ENCODE peak calls at places on chromosomes 6 and 20, in five cellular contexts. B is HFF-Myc; M is vagina; Q is CD8-positive, alpha-beta T cell; U is GM06990. O is an unnamed sample.

GRCh38 chr6:134707342-134707982 is 242.4 kb downstream of the ALDH8A1 start:
- DNase-seq in U (no peak), Q (no peak), M (no peak), B (peak; percentile 50), O (peak; percentile 88)

GRCh38 chr6:100512203-100512862 is 47.6 kb upstream of the SIM1 start:
- DNase-seq in M (no peak), B (peak; percentile 2), Q (no peak), U (no peak), O (peak; percentile 76)

GRCh38 chr6:146785001-146785585 is 186.3 kb downstream of the ADGB start:
- DNase-seq in M (no peak), U (no peak), B (peak; percentile 32), Q (peak; percentile 14), O (peak; percentile 63)

GRCh38 chr6:161301338-161301737 is 27.5 kb upstream of the AGPAT4 start:
- DNase-seq in U (no peak), B (peak; percentile 5), Q (no peak), M (no peak), O (peak; percentile 74)

GRCh38 chr6:104705095-104705707 is 154.5 kb downstream of the HACE1 start:
- DNase-seq in Q (peak; percentile 8), U (no peak), M (no peak), B (peak; percentile 17), O (peak; percentile 89)

GRCh38 chr6:34709386-34709785 is 12.8 kb upstream of the ILRUN start:
- DNase-seq in U (no peak), Q (no peak), M (no peak), B (no peak), O (peak; percentile 62)

GRCh38 chr6:221531-222349 is 70.5 kb upstream of the DUSP22 start:
- DNase-seq in B (no peak), Q (no peak), U (peak; percentile 68), M (no peak), O (peak; percentile 12)

GRCh38 chr6:54702772-54703171 is 143.8 kb upstream of the FAM83B start:
- DNase-seq in Q (no peak), M (no peak), B (no peak), U (no peak), O (no peak)

GRCh38 chr6:8027965-8028651 is 36.1 kb downstream of the BLOC1S5 start:
- DNase-seq in M (no peak), B (no peak), U (no peak), Q (no peak), O (peak; percentile 47)

GRCh38 chr20:2756056-2756611 is 44.3 kb downstream of the CPXM1 start:
- DNase-seq in U (no peak), Q (no peak), M (peak; percentile 89), B (no peak), O (peak; percentile 69)

GRCh38 chr20:12965880-12966270 is 42.9 kb upstream of the SPTLC3 start:
- DNase-seq in Q (no peak), B (no peak), M (no peak), U (no peak), O (no peak)

GRCh38 chr20:58875111-58875510 is 22.6 kb downstream of the GNAS start:
- DNase-seq in M (peak; percentile 6), B (no peak), U (no peak), Q (no peak), O (no peak)

GRCh38 chr6:55016261-55016660 is 158.1 kb upstream of the HCRTR2 start:
- DNase-seq in Q (no peak), U (no peak), M (no peak), B (no peak), O (no peak)

GRCh38 chr6:137241481-137242011 is 22.4 kb upstream of the IFNGR1 start:
- DNase-seq in B (no peak), M (no peak), Q (no peak), U (no peak), O (peak; percentile 86)

GRCh38 chr20:23095504-23095903 is 9.4 kb upstream of the CD93 start:
- DNase-seq in M (no peak), U (no peak), Q (no peak), B (no peak), O (no peak)

GRCh38 chr6:42365021-42365420 is 86.7 kb downstream of the TRERF1 start:
- DNase-seq in U (no peak), B (no peak), M (no peak), Q (no peak), O (no peak)

GRCh38 chr6:105330364-105330763 is 72.5 kb downstream of the PREP start:
- DNase-seq in B (no peak), Q (no peak), M (no peak), U (no peak), O (no peak)

GRCh38 chr6:40671338-40672050 is 84.3 kb upstream of the LRFN2 start:
- DNase-seq in U (no peak), Q (no peak), B (no peak), M (no peak), O (no peak)

GRCh38 chr20:35260426-35260825 is 17.5 kb downstream of the MMP24OS start:
- DNase-seq in M (no peak), B (no peak), U (no peak), Q (no peak), O (no peak)

GRCh38 chr6:69022991-69023390 is 387.9 kb downstream of the ADGRB3 start:
- DNase-seq in U (no peak), M (no peak), B (no peak), Q (no peak), O (peak; percentile 50)

GRCh38 chr6:57221191-57221935 is 744 bp downstream of the RAB23 start:
- DNase-seq in B (no peak), Q (peak; percentile 53), U (peak; percentile 73), M (no peak), O (peak; percentile 64)

GRCh38 chr6:98054453-98054852 is 771.4 kb upstream of the MMS22L start:
- DNase-seq in M (no peak), U (no peak), B (no peak), Q (no peak), O (peak; percentile 8)

GRCh38 chr6:6191476-6191875 is 129.0 kb downstream of the F13A1 start:
- DNase-seq in M (peak; percentile 61), U (no peak), B (no peak), Q (no peak), O (no peak)

GRCh38 chr6:113635222-113635970 is 221.7 kb upstream of the MARCKS start:
- DNase-seq in U (no peak), Q (no peak), M (no peak), B (no peak), O (no peak)

GRCh38 chr6:109947001-109947400 is 31.1 kb upstream of the GPR6 start:
- DNase-seq in U (no peak), Q (no peak), B (no peak), M (no peak), O (no peak)

GRCh38 chr6:41375598-41376151 is 40.3 kb downstream of the NCR2 start:
- DNase-seq in B (no peak), M (no peak), Q (no peak), U (no peak), O (no peak)

GRCh38 chr6:140040391-140040790 is 665.9 kb upstream of the CITED2 start:
- DNase-seq in U (no peak), Q (no peak), M (no peak), B (no peak), O (peak; percentile 54)

GRCh38 chr6:66134021-66134420 is 427.0 kb upstream of the EYS start:
- DNase-seq in B (no peak), Q (no peak), M (no peak), U (no peak), O (no peak)

GRCh38 chr6:11762782-11763459 is 15.7 kb downstream of the ADTRP start:
- DNase-seq in B (no peak), Q (no peak), M (no peak), U (no peak), O (no peak)

GRCh38 chr6:11761744-11762620 is 16.6 kb downstream of the ADTRP start:
- DNase-seq in Q (no peak), M (no peak), B (no peak), U (no peak), O (no peak)

GRCh38 chr6:11764250-11764604 is 14.4 kb downstream of the ADTRP start:
- DNase-seq in Q (no peak), U (no peak), M (no peak), B (no peak), O (no peak)

GRCh38 chr6:11766056-11766455 is 12.5 kb downstream of the ADTRP start:
- DNase-seq in B (no peak), U (no peak), Q (no peak), M (no peak), O (peak; percentile 43)

DNA sequence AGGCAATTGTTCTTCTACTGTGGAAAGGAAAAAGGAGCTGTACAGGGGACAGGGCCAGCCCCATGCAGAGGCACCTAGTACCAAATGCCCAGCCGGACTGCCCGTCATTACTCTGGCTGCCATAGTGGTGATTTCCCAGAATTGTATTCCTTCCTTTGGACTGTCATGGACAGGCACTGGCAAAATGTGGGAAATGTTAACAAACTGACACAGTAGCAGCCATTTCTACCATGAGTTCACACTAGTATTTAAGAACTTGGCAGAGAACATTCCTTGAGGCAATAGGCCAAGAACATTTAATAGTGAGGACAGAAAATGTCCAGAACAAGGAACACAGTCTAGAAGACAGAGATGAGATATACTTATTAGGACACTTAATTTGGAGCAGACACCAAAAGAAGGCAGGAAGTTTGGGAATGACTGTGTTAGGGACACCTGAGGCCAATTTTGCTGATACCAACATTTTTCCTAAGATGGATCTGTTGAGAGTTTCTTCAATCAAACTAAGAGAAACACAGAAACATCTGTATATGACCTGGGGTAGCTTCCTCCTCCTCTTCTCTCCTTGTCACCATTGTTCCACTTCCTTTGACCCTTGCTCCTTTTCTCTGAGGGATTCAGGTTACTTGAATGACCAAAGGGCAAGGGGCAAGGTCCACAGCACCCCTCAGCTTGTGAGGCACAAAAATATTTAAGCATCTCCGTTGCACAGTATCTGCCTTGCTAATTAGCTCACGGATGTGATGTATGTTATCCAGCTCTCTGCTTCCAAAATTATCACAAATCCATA is 14.9 kb downstream of the ADTRP start:
- DNase-seq in U (no peak), Q (no peak), B (no peak), M (no peak), O (peak; percentile 49)
- TF ChIP-seq CTCF in U (no peak), Q (no peak), B (no peak), M (no peak), O (no peak)

GRCh38 chr6:21592953-21593352 is 598 bp upstream of the SOX4 start:
- DNase-seq in M (no peak), U (no peak), Q (no peak), B (no peak), O (no peak)
- H3K4me3 ChIP-seq in M (peak overlapping the region; percentile 75), U (peak overlapping the region; percentile 61), Q (peak overlapping the region; percentile 66), B (peak overlapping the region; percentile 91), O (peak overlapping the region; percentile 95)

GRCh38 chr6:122289721-122290501 is 109.5 kb upstream of the HSF2 start:
- DNase-seq in B (no peak), U (no peak), Q (no peak), M (no peak), O (peak; percentile 52)
- TF ChIP-seq CTCF in B (peak; percentile 9), U (no peak), Q (no peak), M (no peak), O (peak; percentile 51)

GRCh38 chr6:79231101-79231500 is 3.4 kb downstream of the HMGN3 start:
- DNase-seq in B (no peak), U (no peak), Q (no peak), M (no peak), O (no peak)

GRCh38 chr6:79233611-79234149 is 802 bp downstream of the HMGN3 start:
- DNase-seq in B (peak; percentile 52), M (no peak), U (peak; percentile 90), Q (peak; percentile 59), O (peak; percentile 93)

GRCh38 chr6:79230149-79230548 is 4.3 kb downstream of the HMGN3 start:
- DNase-seq in B (no peak), M (no peak), Q (no peak), U (no peak), O (no peak)

GRCh38 chr6:79232696-79233462 is 1.6 kb downstream of the HMGN3 start:
- DNase-seq in M (no peak), U (no peak), Q (no peak), B (no peak), O (no peak)

GRCh38 chr6:79234150-79235022 is at the start of gene HMGN3:
- DNase-seq in U (peak; percentile 94), M (no peak), B (peak; percentile 59), Q (peak; percentile 91), O (peak; percentile 96)
- H3K4me3 ChIP-seq in U (peak within 1 kb of the TSS; percentile 71), M (peak within 1 kb of the TSS; percentile 55), B (peak within 1 kb of the TSS; percentile 95), Q (peak within 1 kb of the TSS; percentile 98), O (peak within 1 kb of the TSS; percentile 71)

O was measured in choroid plexus epithelial cell.